ENCODE peak calls at places on chromosome 1, in four cellular contexts. B, O, E and I are unnamed samples.

GRCh38 chr1:223135176-223135575 is 7.9 kb downstream of the TLR5 start:
- DNase-seq in O (no peak), E (no peak), B (no peak), I (peak)

GRCh38 chr1:224106568-224107281 is 7.2 kb upstream of the FBXO28 start:
- DNase-seq in O (peak), B (peak), E (no peak), I (peak)

GRCh38 chr1:204377800-204378608 is 18.3 kb upstream of the PLEKHA6 start:
- DNase-seq in O (peak), E (no peak), B (peak), I (peak)

GRCh38 chr1:3504151-3504822 is 49.8 kb downstream of the ARHGEF16 start:
- DNase-seq in E (peak), O (no peak), B (no peak), I (peak)

GRCh38 chr1:211928993-211929637 is 98.6 kb upstream of the LPGAT1 start:
- DNase-seq in B (no peak), O (no peak), E (no peak), I (peak)

GRCh38 chr1:160607051-160608032 is 28.0 kb upstream of the CD84 start:
- DNase-seq in B (peak), O (peak), E (peak), I (peak)

GRCh38 chr1:160459687-160460086 is 59.3 kb downstream of the VANGL2 start:
- DNase-seq in O (no peak), E (no peak), B (no peak), I (no peak)

GRCh38 chr1:116538527-116538926 is 32.3 kb downstream of the CD58 start:
- DNase-seq in O (no peak), E (no peak), B (no peak), I (peak)

GRCh38 chr1:209048961-209049669 is 534.4 kb upstream of the CAMK1G start:
- DNase-seq in E (no peak), O (no peak), B (no peak), I (no peak)

GRCh38 chr1:53656062-53656915 is 82.7 kb downstream of the GLIS1 start:
- DNase-seq in O (no peak), E (no peak), B (no peak), I (no peak)

GRCh38 chr1:16063226-16063829 is 10.1 kb downstream of the FAM131C start:
- DNase-seq in E (no peak), O (peak), B (no peak), I (no peak)

GRCh38 chr1:184888505-184888904 is 85.8 kb downstream of the NIBAN1 start:
- DNase-seq in B (no peak), E (no peak), O (no peak), I (peak)

GRCh38 chr1:154714638-154715037 is 106.7 kb upstream of the ADAR start:
- DNase-seq in O (no peak), E (no peak), B (peak), I (peak)

GRCh38 chr1:209618756-209619420 is 33.3 kb downstream of the LAMB3 start:
- DNase-seq in B (no peak), E (peak), O (no peak), I (no peak)

GRCh38 chr1:17189632-17190525 is 15.0 kb upstream of the PADI1 start:
- DNase-seq in O (peak), E (no peak), B (no peak), I (peak)

GRCh38 chr1:1287288-1288110 is 7.3 kb downstream of the SCNN1D start:
- DNase-seq in E (no peak), O (no peak), B (no peak), I (no peak)

GRCh38 chr1:150564051-150564991 is 15.1 kb downstream of the MCL1 start:
- DNase-seq in O (no peak), B (no peak), E (no peak), I (peak)

GRCh38 chr1:182615468-182616129 is 11.4 kb upstream of the RGS16 start:
- DNase-seq in B (peak), O (no peak), E (peak), I (no peak)